ENCODE peak calls at places on chromosomes 7 and 10, in five cellular contexts. U is Calu3, S is putamen, Q is NCI-H1105, Y is cardiac fibroblast. X is an unnamed sample.
A peak's percentile ranks its signal among the peaks of the same experiment; 100 is the strongest.

GRCh38 chr10:113071446-113071845 is 121.4 kb downstream of the TCF7L2 start:
- DNase-seq in U (no peak), S (no peak), Q (no peak), Y (peak; percentile 80), X (no peak)

GRCh38 chr7:90568213-90568612 is 27.9 kb upstream of the CDK14 start:
- DNase-seq in U (no peak), S (no peak), Q (no peak), Y (no peak), X (no peak)

GRCh38 chr7:155889636-155890508 is 77.6 kb upstream of the SHH start:
- DNase-seq in U (no peak), S (no peak), Q (no peak), Y (no peak), X (no peak)

GRCh38 chr7:50653997-50654425 is 88.8 kb upstream of the DDC start:
- DNase-seq in U (no peak), S (no peak), Q (no peak), Y (peak; percentile 79), X (no peak)

GRCh38 chr7:143355450-143356385 is 6.8 kb downstream of the FAM131B start:
- DNase-seq in U (no peak), S (no peak), Q (no peak), Y (no peak), X (no peak)

GRCh38 chr7:93773446-93773845 is 117.1 kb downstream of the TFPI2 start:
- DNase-seq in U (no peak), S (no peak), Q (no peak), Y (no peak), X (no peak)

GRCh38 chr7:85554294-85554877 is 367.5 kb upstream of the SEMA3D start:
- DNase-seq in U (peak; percentile 34), S (peak; percentile 44), Q (peak; percentile 32), Y (peak; percentile 85), X (no peak)

GRCh38 chr7:974820-975681 is at the start of gene COX19:
- DNase-seq in U (peak; percentile 98), S (peak; percentile 85), Q (peak; percentile 91), Y (peak; percentile 95), X (peak; percentile 89)

GRCh38 chr7:77907281-77907680 is 108.7 kb downstream of the PHTF2 start:
- DNase-seq in U (no peak), S (no peak), Q (no peak), Y (no peak), X (no peak)

GRCh38 chr7:84912018-84912417 is 274.8 kb downstream of the SEMA3D start:
- DNase-seq in U (no peak), S (no peak), Q (no peak), Y (no peak), X (no peak)

GRCh38 chr10:3471927-3472704 is 299.5 kb upstream of the PITRM1 start:
- DNase-seq in U (peak; percentile 60), S (peak; percentile 83), Q (no peak), Y (no peak), X (peak; percentile 23)

GRCh38 chr7:20545016-20545415 is 70.5 kb upstream of the ABCB5 start:
- DNase-seq in U (no peak), S (no peak), Q (no peak), Y (no peak), X (no peak)

GRCh38 chr7:123155571-123155970 is 44.2 kb downstream of the SLC13A1 start:
- DNase-seq in U (no peak), S (no peak), Q (no peak), Y (no peak), X (no peak)

GRCh38 chr7:39099146-39099545 is 121.4 kb downstream of the POU6F2 start:
- DNase-seq in U (no peak), S (no peak), Q (no peak), Y (no peak), X (no peak)

GRCh38 chr7:7791523-7791922 is 73.1 kb upstream of the RPA3 start:
- DNase-seq in U (no peak), S (no peak), Q (no peak), Y (no peak), X (no peak)

GRCh38 chr10:133068741-133069525 is 18.8 kb upstream of the ADGRA1 start:
- DNase-seq in U (no peak), S (no peak), Q (no peak), Y (no peak), X (no peak)

GRCh38 chr7:69189406-69189805 is 408.9 kb upstream of the AUTS2 start:
- DNase-seq in U (no peak), S (no peak), Q (no peak), Y (no peak), X (no peak)

GRCh38 chr7:1758417-1758858 is 88.4 kb downstream of the ELFN1 start:
- DNase-seq in U (peak; percentile 74), S (no peak), Q (peak; percentile 37), Y (peak; percentile 40), X (no peak)

GRCh38 chr10:17088118-17088806 is 41.3 kb downstream of the CUBN start:
- DNase-seq in U (no peak), S (no peak), Q (no peak), Y (peak; percentile 47), X (no peak)

GRCh38 chr10:67587771-67588170 is 108.2 kb downstream of the CTNNA3 start:
- DNase-seq in U (no peak), S (no peak), Q (no peak), Y (no peak), X (no peak)

GRCh38 chr7:45082831-45083331 is 5.9 kb downstream of the NACAD start:
- DNase-seq in U (peak; percentile 49), S (no peak), Q (no peak), Y (no peak), X (no peak)

GRCh38 chr10:125035136-125035535 is 93.2 kb downstream of the ZRANB1 start:
- DNase-seq in U (no peak), S (no peak), Q (no peak), Y (peak; percentile 91), X (no peak)

GRCh38 chr10:118501171-118501570 is 94.3 kb downstream of the PRLHR start:
- DNase-seq in U (no peak), S (no peak), Q (no peak), Y (peak; percentile 6), X (no peak)

GRCh38 chr10:44978570-44979280 is at the start of gene DEPP1:
- DNase-seq in U (peak; percentile 95), S (no peak), Q (peak; percentile 69), Y (peak; percentile 98), X (peak; percentile 41)

GRCh38 chr10:84405662-84406061 is 77.3 kb downstream of the CCSER2 start:
- DNase-seq in U (no peak), S (no peak), Q (no peak), Y (no peak), X (no peak)

X was measured in CD4-positive, CD25-positive, alpha-beta regulatory T cell.